ENCODE peak calls at places on chromosomes 6 and 20, in seven cellular contexts. H is fibroblast of lung, J is upper lobe of right lung, N is hepatocyte, O is IMR-90, Y is left lung, V is mesendoderm. C is an unnamed sample.
A peak's percentile ranks its signal among the peaks of the same experiment; 100 is the strongest.

GRCh38 chr6:28436404-28436803 is 6.9 kb downstream of the ZSCAN23 start:
- DNase-seq in H (no peak), J (no peak), N (no peak), O (no peak), Y (no peak), V (no peak), C (no peak)

GRCh38 chr6:43962458-43962857 is 164.8 kb downstream of the MRPL14 start:
- DNase-seq in H (no peak), J (no peak), N (no peak), O (peak; percentile 35), Y (no peak), V (no peak), C (no peak)

GRCh38 chr20:19552144-19552895 is 205.7 kb upstream of the RIN2 start:
- DNase-seq in H (no peak), J (peak; percentile 69), N (peak; percentile 75), O (peak; percentile 3), Y (peak; percentile 50), V (peak; percentile 88), C (peak; percentile 7)

GRCh38 chr6:7673063-7673536 is 52.8 kb upstream of the BMP6 start:
- DNase-seq in H (peak; percentile 47), J (peak; percentile 68), N (peak; percentile 27), O (peak; percentile 5), Y (peak; percentile 38), V (peak; percentile 85), C (peak; percentile 3)

GRCh38 chr6:46849361-46849690 is 56.1 kb downstream of the MEP1A start:
- DNase-seq in H (no peak), J (no peak), N (no peak), O (no peak), Y (no peak), V (no peak), C (no peak)

GRCh38 chr6:17565399-17565798 is 34.7 kb upstream of the FAM8A1 start:
- DNase-seq in H (no peak), J (no peak), N (no peak), O (no peak), Y (no peak), V (peak; percentile 38), C (no peak)

GRCh38 chr6:84575264-84575663 is 189.1 kb downstream of the TBX18 start:
- DNase-seq in H (no peak), J (no peak), N (no peak), O (no peak), Y (no peak), V (no peak), C (no peak)

GRCh38 chr6:160102956-160103824 is 18.4 kb upstream of the SLC22A1 start:
- DNase-seq in H (peak; percentile 21), J (peak; percentile 46), N (no peak), O (peak; percentile 11), Y (no peak), V (peak; percentile 77), C (peak; percentile 40)

GRCh38 chr6:13500264-13500663 is 12.9 kb upstream of the GFOD1 start:
- DNase-seq in H (no peak), J (no peak), N (peak; percentile 57), O (no peak), Y (no peak), V (no peak), C (peak; percentile 96)

GRCh38 chr20:52783769-52784168 is 188.4 kb upstream of the TSHZ2 start:
- DNase-seq in H (peak; percentile 7), J (no peak), N (no peak), O (no peak), Y (no peak), V (peak; percentile 66), C (peak; percentile 11)

GRCh38 chr6:18503588-18504231 is 116.6 kb downstream of the RNF144B start:
- DNase-seq in H (peak; percentile 86), J (no peak), N (peak; percentile 84), O (peak; percentile 85), Y (peak; percentile 58), V (peak; percentile 81), C (peak; percentile 82)

GRCh38 chr20:60586417-60587105 is 628.3 kb downstream of the CDH26 start:
- DNase-seq in H (no peak), J (no peak), N (no peak), O (no peak), Y (no peak), V (peak; percentile 30), C (no peak)

GRCh38 chr6:42239333-42239732 is 21.7 kb upstream of the MRPS10 start:
- DNase-seq in H (no peak), J (no peak), N (no peak), O (no peak), Y (no peak), V (peak; percentile 57), C (no peak)

GRCh38 chr6:71403422-71404134 is 115.0 kb downstream of the OGFRL1 start:
- DNase-seq in H (peak; percentile 38), J (no peak), N (no peak), O (no peak), Y (no peak), V (peak; percentile 45), C (no peak)

GRCh38 chr6:134642217-134642616 is 307.7 kb downstream of the ALDH8A1 start:
- DNase-seq in H (peak; percentile 44), J (no peak), N (peak; percentile 47), O (peak; percentile 78), Y (no peak), V (no peak), C (no peak)

GRCh38 chr20:58876437-58876836 is 23.9 kb downstream of the GNAS start:
- DNase-seq in H (no peak), J (no peak), N (no peak), O (peak; percentile 41), Y (no peak), V (no peak), C (no peak)

GRCh38 chr6:32114853-32115252 is 5.7 kb upstream of the TNXB start:
- DNase-seq in H (no peak), J (no peak), N (peak; percentile 56), O (peak; percentile 73), Y (no peak), V (no peak), C (no peak)

GRCh38 chr6:135782517-135782916 is 69.0 kb upstream of the PDE7B start:
- DNase-seq in H (peak; percentile 44), J (no peak), N (no peak), O (peak; percentile 41), Y (no peak), V (no peak), C (no peak)

GRCh38 chr6:117446851-117447250 is 21.1 kb upstream of the ROS1 start:
- DNase-seq in H (no peak), J (no peak), N (no peak), O (no peak), Y (no peak), V (no peak), C (no peak)

GRCh38 chr6:147201885-147202515 is 2.2 kb upstream of the STXBP5 start:
- DNase-seq in H (peak; percentile 45), J (no peak), N (peak; percentile 42), O (peak; percentile 21), Y (peak; percentile 38), V (peak; percentile 74), C (no peak)

GRCh38 chr6:128696651-128697391 is 176.4 kb upstream of the PTPRK start:
- DNase-seq in H (peak; percentile 63), J (no peak), N (no peak), O (peak; percentile 88), Y (no peak), V (peak; percentile 3), C (peak; percentile 38)

GRCh38 chr6:166627875-166628849 is 1.1 kb upstream of the RPS6KA2 start:
- DNase-seq in H (peak; percentile 47), J (peak; percentile 85), N (peak; percentile 81), O (peak; percentile 55), Y (peak; percentile 71), V (peak; percentile 75), C (peak; percentile 77)

GRCh38 chr6:169701218-169701952 is 444 bp downstream of the WDR27 start:
- DNase-seq in H (no peak), J (no peak), N (no peak), O (no peak), Y (peak; percentile 33), V (no peak), C (peak; percentile 23)

DNA sequence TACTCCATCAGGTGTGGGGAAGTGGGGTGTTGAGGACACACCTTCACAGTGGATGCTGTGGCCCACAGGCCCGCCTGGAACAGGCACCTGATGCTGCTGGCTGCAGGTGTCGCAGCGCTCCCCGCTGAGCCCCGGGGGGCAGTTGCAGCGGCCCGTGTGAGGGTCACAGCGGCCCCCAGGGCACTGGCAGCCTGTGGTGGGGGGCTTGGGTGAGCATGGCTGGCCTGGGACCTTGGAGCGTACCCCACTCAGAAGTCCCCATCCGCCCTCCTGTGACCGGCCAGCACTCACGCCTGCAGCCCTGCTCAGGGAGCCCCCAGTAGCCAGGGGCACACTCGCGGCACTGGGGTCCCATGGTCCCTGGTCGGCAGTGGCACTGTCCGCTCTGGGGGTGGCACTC is 19.2 kb downstream of the ADRM1 start:
- DNase-seq in H (no peak), J (no peak), N (no peak), O (no peak), Y (no peak), V (no peak), C (no peak)
- H3K36me3 ChIP-seq in H (peaks cover 28% of the 10 kb centered on the region), J (peaks cover 38% of the 10 kb centered on the region), N (no peaks in the 10 kb centered on the region), O (peaks cover 43% of the 10 kb centered on the region), Y (peaks cover 81% of the 10 kb centered on the region), V (peaks cover 5% of the 10 kb centered on the region), C (no peaks in the 10 kb centered on the region)

GRCh38 chr20:41167118-41167470 is 29.8 kb downstream of the PLCG1 start:
- DNase-seq in H (no peak), J (peak; percentile 25), N (no peak), O (no peak), Y (peak; percentile 16), V (no peak), C (no peak)

GRCh38 chr20:41167481-41168253 is 30.3 kb downstream of the PLCG1 start:
- DNase-seq in H (no peak), J (peak; percentile 32), N (no peak), O (no peak), Y (peak; percentile 21), V (no peak), C (no peak)

GRCh38 chr20:41163821-41164220 is 26.5 kb downstream of the PLCG1 start:
- DNase-seq in H (no peak), J (no peak), N (no peak), O (no peak), Y (no peak), V (no peak), C (no peak)

GRCh38 chr20:41166201-41167117 is 29.1 kb downstream of the PLCG1 start:
- DNase-seq in H (no peak), J (peak; percentile 63), N (no peak), O (no peak), Y (peak; percentile 28), V (no peak), C (no peak)

GRCh38 chr20:41165001-41165882 is 27.9 kb downstream of the PLCG1 start:
- DNase-seq in H (no peak), J (peak; percentile 47), N (no peak), O (no peak), Y (no peak), V (no peak), C (no peak)
- H3K36me3 ChIP-seq in H (peaks cover 44% of the 10 kb centered on the region), J (peaks cover 88% of the 10 kb centered on the region), N (no peaks in the 10 kb centered on the region), O (peaks cover 95% of the 10 kb centered on the region), Y (peaks cover 90% of the 10 kb centered on the region), V (peaks cover 55% of the 10 kb centered on the region), C (peaks cover 58% of the 10 kb centered on the region)

GRCh38 chr20:427401-427800 is 19.3 kb downstream of the RBCK1 start:
- DNase-seq in H (no peak), J (no peak), N (no peak), O (no peak), Y (no peak), V (no peak), C (no peak)
- H3K36me3 ChIP-seq in H (peaks cover 9% of the 10 kb centered on the region), J (peaks cover 78% of the 10 kb centered on the region), N (no peaks in the 10 kb centered on the region), O (peaks cover 56% of the 10 kb centered on the region), Y (peaks cover 93% of the 10 kb centered on the region), V (peaks cover 6% of the 10 kb centered on the region), C (peaks cover 9% of the 10 kb centered on the region)

DNA sequence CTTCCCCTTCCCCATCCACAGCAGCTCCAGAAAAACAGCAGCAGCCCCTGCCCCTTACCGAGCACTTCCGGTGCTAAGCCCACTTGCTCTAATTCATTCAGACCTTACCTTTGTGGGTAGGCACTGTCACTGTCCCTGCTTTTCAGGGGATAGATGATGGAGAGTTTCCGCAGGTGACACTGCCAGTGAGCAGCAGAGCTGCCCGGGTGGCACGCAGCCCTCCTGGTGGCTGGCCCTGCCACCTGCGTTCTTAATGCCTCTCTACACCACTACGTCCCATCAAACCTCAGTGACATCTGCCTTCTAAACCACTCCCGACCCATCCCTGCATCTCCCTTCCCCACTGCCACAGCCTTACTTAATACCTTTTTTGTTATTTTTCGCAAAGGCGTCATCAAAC is 89.8 kb downstream of the NFATC2 start:
- DNase-seq in H (no peak), J (no peak), N (no peak), O (no peak), Y (no peak), V (no peak), C (no peak)
- H3K36me3 ChIP-seq in H (no peaks in the 10 kb centered on the region), J (no peaks in the 10 kb centered on the region), N (no peaks in the 10 kb centered on the region), O (no peaks in the 10 kb centered on the region), Y (no peaks in the 10 kb centered on the region), V (no peaks in the 10 kb centered on the region), C (peaks cover 4% of the 10 kb centered on the region)